ENCODE peak calls at places on chromosome 3, in five cellular contexts. One of them, this sample, is unnamed. For H3K36me3, the result is how much of the 10 kb centered on the place peaks cover.

GRCh38 chr3:46365737-46366524 is 4.8 kb upstream of the CCR5 start:
- DNase-seq in lung: no peak
- DNase-seq in neuronal stem cell: no peak
- DNase-seq in uterus: no peak
- DNase-seq in psoas muscle: no peak
- DNase-seq in this sample: no peak

GRCh38 chr3:10775828-10776227 is 40.2 kb upstream of the SLC6A11 start:
- DNase-seq in neuronal stem cell: no peak
- DNase-seq in psoas muscle: no peak
- DNase-seq in lung: no peak
- DNase-seq in uterus: no peak
- DNase-seq in this sample: no peak

GRCh38 chr3:178684881-178685590 is 148.8 kb downstream of the KCNMB2 start:
- DNase-seq in psoas muscle: no peak
- DNase-seq in neuronal stem cell: peak
- DNase-seq in lung: no peak
- DNase-seq in uterus: no peak
- DNase-seq in this sample: no peak

GRCh38 chr3:186713499-186713898 is 3.7 kb upstream of the KNG1 start:
- DNase-seq in neuronal stem cell: no peak
- DNase-seq in psoas muscle: no peak
- DNase-seq in lung: no peak
- DNase-seq in uterus: no peak
- DNase-seq in this sample: no peak

GRCh38 chr3:189041482-189042090 is 130.2 kb upstream of the TPRG1 start:
- DNase-seq in lung: peak
- DNase-seq in neuronal stem cell: peak
- DNase-seq in psoas muscle: no peak
- DNase-seq in uterus: peak
- DNase-seq in this sample: peak

GRCh38 chr3:59464187-59464586 is 414.4 kb upstream of the CFAP20DC start:
- DNase-seq in psoas muscle: no peak
- DNase-seq in uterus: no peak
- DNase-seq in neuronal stem cell: no peak
- DNase-seq in lung: no peak
- DNase-seq in this sample: no peak

GRCh38 chr3:85821130-85821756 is 862.5 kb downstream of the CADM2 start:
- DNase-seq in neuronal stem cell: peak
- DNase-seq in uterus: no peak
- DNase-seq in lung: no peak
- DNase-seq in psoas muscle: no peak
- DNase-seq in this sample: no peak

GRCh38 chr3:50423543-50423942 is 64.2 kb upstream of the TMEM115 start:
- DNase-seq in uterus: no peak
- DNase-seq in neuronal stem cell: no peak
- DNase-seq in psoas muscle: no peak
- DNase-seq in lung: peak
- DNase-seq in this sample: no peak

GRCh38 chr3:101179637-101180036 is 140.7 kb downstream of the IMPG2 start:
- DNase-seq in psoas muscle: no peak
- DNase-seq in uterus: no peak
- DNase-seq in neuronal stem cell: no peak
- DNase-seq in lung: no peak
- DNase-seq in this sample: no peak

GRCh38 chr3:46478341-46478740 is 13.6 kb upstream of the LTF start:
- DNase-seq in psoas muscle: no peak
- DNase-seq in neuronal stem cell: no peak
- DNase-seq in uterus: no peak
- DNase-seq in lung: no peak
- DNase-seq in this sample: no peak

GRCh38 chr3:7270731-7271130 is 409.8 kb downstream of the GRM7 start:
- DNase-seq in lung: no peak
- DNase-seq in neuronal stem cell: no peak
- DNase-seq in psoas muscle: no peak
- DNase-seq in uterus: no peak
- DNase-seq in this sample: no peak

GRCh38 chr3:138374573-138375134 is 26.3 kb downstream of the MRAS start:
- DNase-seq in neuronal stem cell: no peak
- DNase-seq in uterus: no peak
- DNase-seq in psoas muscle: no peak
- DNase-seq in lung: no peak
- DNase-seq in this sample: no peak

GRCh38 chr3:46368569-46368968 is 2.2 kb upstream of the CCR5 start:
- DNase-seq in lung: peak
- DNase-seq in uterus: no peak
- DNase-seq in psoas muscle: peak
- DNase-seq in neuronal stem cell: no peak
- DNase-seq in this sample: no peak

GRCh38 chr3:5630396-5630795 is 442.9 kb downstream of the EDEM1 start:
- DNase-seq in uterus: no peak
- DNase-seq in lung: no peak
- DNase-seq in psoas muscle: no peak
- DNase-seq in neuronal stem cell: no peak
- DNase-seq in this sample: no peak
- H3K36me3 ChIP-seq in uterus: under half
- H3K36me3 ChIP-seq in lung: under half
- H3K36me3 ChIP-seq in psoas muscle: under half
- H3K36me3 ChIP-seq in neuronal stem cell: under half
- H3K36me3 ChIP-seq in this sample: under half

DNA sequence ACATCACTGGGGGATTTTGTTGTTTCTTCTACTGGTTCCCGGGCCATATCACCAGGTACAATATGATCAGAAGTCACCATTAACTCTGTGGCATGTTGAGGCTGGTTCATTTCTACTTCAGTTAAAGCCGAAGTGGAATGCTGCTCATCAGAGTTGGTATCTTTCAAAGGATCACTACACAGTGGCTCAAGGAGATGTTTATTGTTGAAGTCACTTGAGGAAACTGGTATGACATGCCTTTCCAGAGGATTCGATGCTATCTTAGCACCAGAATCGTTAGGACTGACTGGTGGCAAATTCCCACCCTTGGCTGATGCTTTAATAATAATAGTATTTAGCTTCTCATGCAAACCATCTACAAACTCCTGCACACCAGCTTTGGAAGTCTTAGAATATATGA is 49.9 kb downstream of the TASOR start:
- DNase-seq in psoas muscle: no peak
- DNase-seq in uterus: no peak
- DNase-seq in lung: no peak
- DNase-seq in neuronal stem cell: no peak
- DNase-seq in this sample: no peak
- H3K36me3 ChIP-seq in psoas muscle: half or more
- H3K36me3 ChIP-seq in uterus: under half
- H3K36me3 ChIP-seq in lung: under half
- H3K36me3 ChIP-seq in neuronal stem cell: under half
- H3K36me3 ChIP-seq in this sample: under half

GRCh38 chr3:38253704-38254103 is 11.9 kb upstream of the SLC22A13 start:
- DNase-seq in uterus: no peak
- DNase-seq in psoas muscle: no peak
- DNase-seq in lung: no peak
- DNase-seq in neuronal stem cell: no peak
- DNase-seq in this sample: no peak
- H3K36me3 ChIP-seq in uterus: under half
- H3K36me3 ChIP-seq in psoas muscle: half or more
- H3K36me3 ChIP-seq in lung: under half
- H3K36me3 ChIP-seq in neuronal stem cell: under half
- H3K36me3 ChIP-seq in this sample: half or more

GRCh38 chr3:160225181-160226025 is at the start of gene C3orf80:
- DNase-seq in psoas muscle: peak
- DNase-seq in lung: peak
- DNase-seq in neuronal stem cell: peak
- DNase-seq in uterus: peak
- DNase-seq in this sample: peak
- H3K36me3 ChIP-seq in psoas muscle: under half
- H3K36me3 ChIP-seq in lung: under half
- H3K36me3 ChIP-seq in neuronal stem cell: under half
- H3K36me3 ChIP-seq in uterus: under half
- H3K36me3 ChIP-seq in this sample: under half

GRCh38 chr3:128245460-128245859 is 92.2 kb downstream of the EEFSEC start:
- DNase-seq in psoas muscle: no peak
- DNase-seq in uterus: no peak
- DNase-seq in lung: no peak
- DNase-seq in neuronal stem cell: no peak
- DNase-seq in this sample: no peak
- H3K36me3 ChIP-seq in psoas muscle: under half
- H3K36me3 ChIP-seq in uterus: under half
- H3K36me3 ChIP-seq in lung: under half
- H3K36me3 ChIP-seq in neuronal stem cell: under half
- H3K36me3 ChIP-seq in this sample: under half

GRCh38 chr3:169992156-169992555 is 25.5 kb downstream of the SEC62 start:
- DNase-seq in lung: no peak
- DNase-seq in uterus: no peak
- DNase-seq in neuronal stem cell: no peak
- DNase-seq in psoas muscle: no peak
- DNase-seq in this sample: no peak

GRCh38 chr3:169992781-169993180 is 26.2 kb downstream of the SEC62 start:
- DNase-seq in lung: no peak
- DNase-seq in neuronal stem cell: no peak
- DNase-seq in psoas muscle: no peak
- DNase-seq in uterus: no peak
- DNase-seq in this sample: no peak

GRCh38 chr3:169999433-169999832 is 32.8 kb downstream of the SEC62 start:
- DNase-seq in neuronal stem cell: no peak
- DNase-seq in psoas muscle: no peak
- DNase-seq in lung: no peak
- DNase-seq in uterus: no peak
- DNase-seq in this sample: no peak

GRCh38 chr3:169998668-169999131 is 32.1 kb downstream of the SEC62 start:
- DNase-seq in psoas muscle: no peak
- DNase-seq in neuronal stem cell: no peak
- DNase-seq in uterus: no peak
- DNase-seq in lung: no peak
- DNase-seq in this sample: no peak

GRCh38 chr3:169996063-169996462 is 29.5 kb downstream of the SEC62 start:
- DNase-seq in lung: no peak
- DNase-seq in psoas muscle: no peak
- DNase-seq in neuronal stem cell: no peak
- DNase-seq in uterus: no peak
- DNase-seq in this sample: no peak
- H3K36me3 ChIP-seq in lung: under half
- H3K36me3 ChIP-seq in psoas muscle: half or more
- H3K36me3 ChIP-seq in neuronal stem cell: under half
- H3K36me3 ChIP-seq in uterus: under half
- H3K36me3 ChIP-seq in this sample: under half

GRCh38 chr3:196694202-196694638 is 17.8 kb downstream of the CEP19 start:
- DNase-seq in neuronal stem cell: no peak
- DNase-seq in lung: no peak
- DNase-seq in uterus: no peak
- DNase-seq in psoas muscle: no peak
- DNase-seq in this sample: no peak

GRCh38 chr3:196694941-196695848 is 16.9 kb downstream of the CEP19 start:
- DNase-seq in uterus: no peak
- DNase-seq in neuronal stem cell: no peak
- DNase-seq in lung: no peak
- DNase-seq in psoas muscle: no peak
- DNase-seq in this sample: no peak

GRCh38 chr3:196699749-196700148 is 12.3 kb downstream of the CEP19 start:
- DNase-seq in lung: no peak
- DNase-seq in neuronal stem cell: no peak
- DNase-seq in uterus: no peak
- DNase-seq in psoas muscle: no peak
- DNase-seq in this sample: no peak

GRCh38 chr3:196697270-196697669 is 14.8 kb downstream of the CEP19 start:
- DNase-seq in psoas muscle: no peak
- DNase-seq in lung: no peak
- DNase-seq in neuronal stem cell: no peak
- DNase-seq in uterus: no peak
- DNase-seq in this sample: no peak

GRCh38 chr3:196695849-196696226 is 16.2 kb downstream of the CEP19 start:
- DNase-seq in neuronal stem cell: no peak
- DNase-seq in psoas muscle: no peak
- DNase-seq in lung: no peak
- DNase-seq in uterus: no peak
- DNase-seq in this sample: no peak
- H3K36me3 ChIP-seq in neuronal stem cell: under half
- H3K36me3 ChIP-seq in psoas muscle: under half
- H3K36me3 ChIP-seq in lung: under half
- H3K36me3 ChIP-seq in uterus: under half
- H3K36me3 ChIP-seq in this sample: under half

DNA sequence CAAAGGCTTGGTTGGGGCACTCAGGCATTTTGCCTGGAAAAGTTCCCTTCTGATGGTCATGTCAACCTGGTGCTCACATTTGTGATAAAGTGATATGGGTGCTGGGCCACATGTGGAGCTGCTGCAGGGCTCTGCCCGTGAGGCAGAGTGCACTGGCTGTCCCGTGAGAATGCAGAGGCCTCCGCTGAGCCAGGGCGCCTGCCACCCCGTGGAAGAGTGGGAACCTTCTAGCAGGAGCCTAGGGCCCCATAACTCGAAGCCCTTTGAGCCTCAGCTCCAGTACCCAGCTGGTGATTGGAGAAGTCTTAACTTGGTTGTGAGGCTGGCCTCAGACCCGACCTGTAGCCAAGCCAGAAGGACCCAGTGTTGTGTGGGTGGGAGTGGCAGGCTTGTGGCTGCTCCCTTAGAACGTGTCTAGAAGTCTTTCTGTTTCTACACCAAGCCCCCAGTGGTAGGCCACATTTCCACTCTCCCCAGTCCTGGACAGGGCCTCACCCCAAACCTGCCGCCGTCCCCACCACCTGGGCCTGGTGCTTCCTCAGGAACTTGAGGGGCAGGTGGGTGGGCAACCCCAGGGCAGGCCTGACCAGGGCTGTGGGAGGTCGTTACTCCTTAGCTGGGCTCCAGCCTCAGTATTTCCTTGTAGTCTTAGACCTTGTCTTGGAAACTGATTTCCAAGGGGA is 19.7 kb downstream of the SEC61A1 start:
- DNase-seq in uterus: no peak
- DNase-seq in neuronal stem cell: no peak
- DNase-seq in lung: no peak
- DNase-seq in psoas muscle: no peak
- DNase-seq in this sample: no peak
- H3K36me3 ChIP-seq in uterus: under half
- H3K36me3 ChIP-seq in neuronal stem cell: under half
- H3K36me3 ChIP-seq in lung: half or more
- H3K36me3 ChIP-seq in psoas muscle: half or more
- H3K36me3 ChIP-seq in this sample: half or more

GRCh38 chr3:170967126-170967525 is 58.7 kb upstream of the EIF5A2 start:
- DNase-seq in psoas muscle: no peak
- DNase-seq in uterus: no peak
- DNase-seq in lung: no peak
- DNase-seq in neuronal stem cell: no peak
- DNase-seq in this sample: no peak
- H3K36me3 ChIP-seq in psoas muscle: under half
- H3K36me3 ChIP-seq in uterus: under half
- H3K36me3 ChIP-seq in lung: under half
- H3K36me3 ChIP-seq in neuronal stem cell: under half
- H3K36me3 ChIP-seq in this sample: under half

DNA sequence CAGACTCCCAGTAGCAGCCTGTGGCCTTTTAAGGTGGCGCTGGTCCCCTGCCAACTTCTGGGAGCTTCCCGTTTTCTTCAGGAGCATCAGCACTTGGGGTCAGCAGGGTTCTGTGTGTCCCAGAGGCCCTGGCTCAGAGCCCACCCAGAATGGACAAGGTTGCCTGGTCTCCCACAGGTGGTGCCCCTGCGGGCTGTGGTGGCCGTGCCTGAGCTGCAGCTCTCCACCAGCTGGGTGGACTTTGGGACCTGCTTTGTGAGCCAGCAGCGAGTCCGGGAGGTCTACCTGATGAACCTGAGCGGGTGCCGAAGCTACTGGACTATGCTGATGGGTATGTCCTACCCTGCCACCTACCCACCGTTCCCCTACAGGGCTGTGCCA is 15.5 kb downstream of the ACAA1 start:
- DNase-seq in lung: no peak
- DNase-seq in neuronal stem cell: no peak
- DNase-seq in psoas muscle: no peak
- DNase-seq in uterus: no peak
- DNase-seq in this sample: no peak
- H3K36me3 ChIP-seq in lung: half or more
- H3K36me3 ChIP-seq in neuronal stem cell: under half
- H3K36me3 ChIP-seq in psoas muscle: half or more
- H3K36me3 ChIP-seq in uterus: under half
- H3K36me3 ChIP-seq in this sample: under half

This sample was measured in SJSA1.